ENCODE peak calls at places on chromosomes 2 and 18, in four cellular contexts. T is GM12878, V is H1, E is K562. X is an unnamed sample.

GRCh38 chr18:78603584-78603983 is 376.0 kb upstream of the SALL3 start:
- DNase-seq in T (no peak), V (no peak), E (no peak), X (no peak)

GRCh38 chr18:61893971-61894750 is 1.4 kb upstream of the RNF152 start:
- DNase-seq in T (no peak), V (peak; percentile 86), E (peak; percentile 78), X (peak; percentile 18)

GRCh38 chr18:68449292-68449691 is 265.6 kb downstream of the TMX3 start:
- DNase-seq in T (no peak), V (no peak), E (no peak), X (no peak)

GRCh38 chr2:168233726-168234406 is 13.5 kb downstream of the STK39 start:
- DNase-seq in T (no peak), V (no peak), E (no peak), X (no peak)

GRCh38 chr18:22668496-22668895 is 250.8 kb upstream of the CTAGE1 start:
- DNase-seq in T (no peak), V (no peak), E (peak; percentile 12), X (no peak)

GRCh38 chr18:26963292-26963691 is 97.8 kb upstream of the AQP4 start:
- DNase-seq in T (no peak), V (no peak), E (no peak), X (no peak)

GRCh38 chr2:26873584-26873983 is 25.7 kb downstream of the DPYSL5 start:
- DNase-seq in T (no peak), V (no peak), E (no peak), X (no peak)

GRCh38 chr2:37858197-37858711 is 66.8 kb upstream of the RMDN2 start:
- DNase-seq in T (no peak), V (no peak), E (no peak), X (no peak)

GRCh38 chr2:129619471-129619870 is 360.0 kb upstream of the RAB6C start:
- DNase-seq in T (no peak), V (no peak), E (no peak), X (no peak)

GRCh38 chr2:196479350-196479749 is 160.2 kb upstream of the CCDC150 start:
- DNase-seq in T (no peak), V (no peak), E (no peak), X (no peak)

GRCh38 chr2:221480251-221480650 is 91.9 kb downstream of the EPHA4 start:
- DNase-seq in T (no peak), V (no peak), E (no peak), X (no peak)

GRCh38 chr2:85353876-85354285 is 447 bp downstream of the RETSAT start:
- DNase-seq in T (no peak), V (no peak), E (peak; percentile 48), X (peak; percentile 12)

GRCh38 chr2:81395746-81396145 is 1091.2 kb upstream of the LRRTM1 start:
- DNase-seq in T (no peak), V (no peak), E (no peak), X (no peak)

GRCh38 chr2:25251032-25251460 is 82.7 kb upstream of the POMC start:
- DNase-seq in T (no peak), V (no peak), E (peak; percentile 52), X (no peak)

GRCh38 chr2:136917281-136917680 is 151.9 kb downstream of the THSD7B start:
- DNase-seq in T (no peak), V (no peak), E (no peak), X (no peak)

GRCh38 chr2:117942958-117943672 is 70.8 kb downstream of the CCDC93 start:
- DNase-seq in T (no peak), V (no peak), E (no peak), X (no peak)

GRCh38 chr2:130765464-130765863 is 10.1 kb downstream of the AMER3 start:
- DNase-seq in T (no peak), V (no peak), E (no peak), X (no peak)

GRCh38 chr18:45109271-45109670 is 428.6 kb downstream of the SETBP1 start:
- DNase-seq in T (no peak), V (no peak), E (no peak), X (no peak)

GRCh38 chr2:152097291-152098032 is 1.4 kb downstream of the CACNB4 start:
- DNase-seq in T (no peak), V (no peak), E (no peak), X (peak; percentile 13)

GRCh38 chr2:120264995-120265394 is 12.3 kb downstream of the RALB start:
- DNase-seq in T (no peak), V (no peak), E (no peak), X (no peak)

GRCh38 chr2:129717560-129718128 is 261.8 kb upstream of the RAB6C start:
- DNase-seq in T (no peak), V (peak; percentile 47), E (no peak), X (no peak)

GRCh38 chr18:61554117-61554776 is 221.0 kb downstream of the CDH20 start:
- DNase-seq in T (no peak), V (no peak), E (no peak), X (no peak)

GRCh38 chr18:67135981-67136380 is 380.5 kb downstream of the DSEL start:
- DNase-seq in T (no peak), V (no peak), E (no peak), X (no peak)

GRCh38 chr2:241110607-241111442 is 8.7 kb upstream of the MTERF4 start:
- DNase-seq in T (no peak), V (no peak), E (no peak), X (no peak)

GRCh38 chr2:199833525-199833924 is 17.5 kb downstream of the FTCDNL1 start:
- DNase-seq in T (no peak), V (no peak), E (no peak), X (no peak)

DNA sequence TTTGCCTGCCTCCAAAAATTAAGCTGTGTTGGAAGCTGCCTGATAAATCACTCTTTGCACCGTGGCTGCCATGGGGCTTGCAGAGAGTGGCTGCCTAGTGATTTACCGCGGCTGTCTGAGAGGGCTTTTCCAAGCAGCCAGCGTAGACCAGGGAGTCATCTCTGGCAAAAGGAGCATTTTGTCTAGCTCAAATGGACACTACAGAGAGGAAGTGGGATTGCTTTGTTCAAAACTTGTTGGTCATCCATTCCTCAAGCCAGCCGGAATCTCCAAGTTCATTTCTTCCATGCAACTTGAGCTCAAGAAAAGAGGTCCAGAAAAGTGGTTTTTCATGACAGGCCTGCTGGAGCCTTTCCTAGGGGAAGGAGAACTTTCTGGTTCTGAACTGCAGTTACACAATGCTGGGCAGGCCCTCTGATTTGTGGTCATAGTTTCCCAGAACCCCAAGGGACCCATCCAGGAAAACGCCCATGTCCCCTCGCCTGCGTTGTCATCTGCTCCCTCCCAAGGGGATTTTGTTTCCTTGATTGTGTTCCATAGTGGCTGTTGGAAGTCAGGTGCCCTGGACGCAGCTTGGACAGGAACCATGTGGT is 108.1 kb downstream of the TRIB2 start:
- DNase-seq in T (no peak), V (no peak), E (no peak), X (no peak)
- TF ChIP-seq EGR1 in T (no peak), V (no peak), E (no peak), X (no peak)

GRCh38 chr2:83229443-83229842 is 1229.6 kb downstream of the SUCLG1 start:
- DNase-seq in T (no peak), V (no peak), E (no peak), X (no peak)

GRCh38 chr2:83238111-83238510 is 1221.0 kb downstream of the SUCLG1 start:
- DNase-seq in T (no peak), V (no peak), E (no peak), X (no peak)

GRCh38 chr2:83234291-83234690 is 1224.8 kb downstream of the SUCLG1 start:
- DNase-seq in T (no peak), V (no peak), E (no peak), X (no peak)

GRCh38 chr2:83233284-83233683 is 1225.8 kb downstream of the SUCLG1 start:
- DNase-seq in T (no peak), V (no peak), E (no peak), X (peak; percentile 4)
- TF ChIP-seq SRF in T (no peak), V (no peak), E (no peak), X (no peak)

DNA sequence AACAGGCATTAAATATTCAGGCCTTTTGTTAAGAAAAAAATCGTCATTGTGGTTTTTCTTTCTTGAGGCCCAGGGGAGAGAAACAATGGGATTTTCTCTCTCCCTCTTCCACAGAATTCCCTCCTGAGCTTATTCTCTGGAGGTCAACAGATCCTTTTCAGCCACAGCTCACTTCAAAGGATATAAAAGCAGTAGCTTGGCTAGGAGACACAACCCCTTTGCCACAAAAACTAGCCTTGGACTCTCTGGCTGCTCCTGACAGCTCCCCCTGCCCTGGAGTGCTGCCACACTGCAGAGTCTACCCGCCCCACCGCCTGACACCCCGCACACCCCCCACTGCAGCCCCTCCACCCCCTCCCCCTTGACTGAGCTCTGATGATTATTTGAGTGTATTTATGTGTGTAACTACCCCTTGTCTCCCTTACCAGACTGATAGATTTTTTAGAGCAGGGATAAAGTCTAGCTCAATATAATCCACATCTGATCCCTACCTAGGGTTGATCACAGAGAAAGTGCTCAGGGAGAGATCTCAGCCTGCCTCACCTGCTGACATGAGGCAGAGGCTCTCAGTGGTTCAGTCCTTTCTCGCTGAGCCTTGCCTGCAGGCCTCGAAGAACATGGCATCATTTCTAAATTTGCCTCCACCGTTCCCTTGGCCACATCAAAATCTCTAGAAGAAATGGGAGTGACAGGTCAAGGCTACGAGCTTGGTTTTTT is 132.2 kb upstream of the SP5 start:
- DNase-seq in T (no peak), V (no peak), E (no peak), X (no peak)
- TF ChIP-seq EGR1 in T (no peak), V (no peak), E (no peak), X (no peak)

GRCh38 chr2:215548714-215549113 is 112.8 kb upstream of the FN1 start:
- DNase-seq in T (no peak), V (no peak), E (no peak), X (no peak)
- TF ChIP-seq SRF in T (no peak), V (no peak), E (no peak), X (no peak)

GRCh38 chr2:219119422-219120043 is 41.1 kb downstream of the NHEJ1 start:
- DNase-seq in T (peak; percentile 5), V (peak; percentile 79), E (peak; percentile 56), X (peak; percentile 27)
- TF ChIP-seq EGR1 in T (no peak), V (no peak), E (no peak), X (no peak)

GRCh38 chr2:23404426-23404825 is 19.4 kb downstream of the KLHL29 start:
- DNase-seq in T (peak; percentile 26), V (no peak), E (no peak), X (no peak)
- TF ChIP-seq SRF in T (no peak), V (no peak), E (no peak), X (no peak)